ENCODE peak calls at places on chromosomes 11 and 22, in eight cellular contexts. One of them, this sample, is unnamed.

GRCh38 chr11:1232328-1233321 is 9.8 kb downstream of the MUC5B start:
- DNase-seq in tibial artery: peak
- DNase-seq in right lobe of liver: peak
- DNase-seq in lung: no peak
- DNase-seq in CD8-positive, alpha-beta T cell: no peak
- DNase-seq in brain microvascular endothelial cell: no peak
- DNase-seq in uterus: no peak
- DNase-seq in hepatocyte: no peak
- DNase-seq in this sample: no peak

GRCh38 chr11:82195251-82195650 is 538.4 kb downstream of the FAM181B start:
- DNase-seq in tibial artery: no peak
- DNase-seq in right lobe of liver: no peak
- DNase-seq in lung: no peak
- DNase-seq in CD8-positive, alpha-beta T cell: no peak
- DNase-seq in brain microvascular endothelial cell: no peak
- DNase-seq in uterus: no peak
- DNase-seq in hepatocyte: no peak
- DNase-seq in this sample: no peak

GRCh38 chr11:102138223-102138622 is 28.0 kb downstream of the YAP1 start:
- DNase-seq in tibial artery: no peak
- DNase-seq in right lobe of liver: no peak
- DNase-seq in lung: no peak
- DNase-seq in CD8-positive, alpha-beta T cell: no peak
- DNase-seq in brain microvascular endothelial cell: no peak
- DNase-seq in uterus: no peak
- DNase-seq in hepatocyte: no peak
- DNase-seq in this sample: no peak

GRCh38 chr22:36144886-36145541 is 15.5 kb downstream of the APOL3 start:
- DNase-seq in tibial artery: peak
- DNase-seq in right lobe of liver: peak
- DNase-seq in lung: peak
- DNase-seq in CD8-positive, alpha-beta T cell: peak
- DNase-seq in brain microvascular endothelial cell: peak
- DNase-seq in uterus: peak
- DNase-seq in hepatocyte: peak
- DNase-seq in this sample: peak

GRCh38 chr11:45933131-45933821 is 10.8 kb downstream of the LARGE2 start:
- DNase-seq in tibial artery: peak
- DNase-seq in right lobe of liver: peak
- DNase-seq in lung: no peak
- DNase-seq in CD8-positive, alpha-beta T cell: no peak
- DNase-seq in brain microvascular endothelial cell: no peak
- DNase-seq in uterus: no peak
- DNase-seq in hepatocyte: peak
- DNase-seq in this sample: no peak

GRCh38 chr11:20000393-20001134 is 159.7 kb downstream of the DBX1 start:
- DNase-seq in tibial artery: no peak
- DNase-seq in right lobe of liver: no peak
- DNase-seq in lung: peak
- DNase-seq in CD8-positive, alpha-beta T cell: no peak
- DNase-seq in brain microvascular endothelial cell: no peak
- DNase-seq in uterus: no peak
- DNase-seq in hepatocyte: peak
- DNase-seq in this sample: no peak

GRCh38 chr11:118618115-118618990 is 10.9 kb downstream of the PHLDB1 start:
- DNase-seq in tibial artery: peak
- DNase-seq in right lobe of liver: no peak
- DNase-seq in lung: no peak
- DNase-seq in CD8-positive, alpha-beta T cell: no peak
- DNase-seq in brain microvascular endothelial cell: peak
- DNase-seq in uterus: peak
- DNase-seq in hepatocyte: no peak
- DNase-seq in this sample: no peak

GRCh38 chr11:60700689-60701508 is 1.5 kb downstream of the MS4A8 start:
- DNase-seq in tibial artery: no peak
- DNase-seq in right lobe of liver: no peak
- DNase-seq in lung: peak
- DNase-seq in CD8-positive, alpha-beta T cell: no peak
- DNase-seq in brain microvascular endothelial cell: no peak
- DNase-seq in uterus: no peak
- DNase-seq in hepatocyte: peak
- DNase-seq in this sample: no peak

GRCh38 chr11:63871962-63872832 is 33.3 kb downstream of the MARK2 start:
- DNase-seq in tibial artery: peak
- DNase-seq in right lobe of liver: peak
- DNase-seq in lung: peak
- DNase-seq in CD8-positive, alpha-beta T cell: peak
- DNase-seq in brain microvascular endothelial cell: peak
- DNase-seq in uterus: peak
- DNase-seq in hepatocyte: peak
- DNase-seq in this sample: peak

GRCh38 chr11:84524422-84525051 is 1102.6 kb downstream of the DLG2 start:
- DNase-seq in tibial artery: no peak
- DNase-seq in right lobe of liver: no peak
- DNase-seq in lung: no peak
- DNase-seq in CD8-positive, alpha-beta T cell: no peak
- DNase-seq in brain microvascular endothelial cell: no peak
- DNase-seq in uterus: no peak
- DNase-seq in hepatocyte: peak
- DNase-seq in this sample: no peak

GRCh38 chr11:33867566-33867965 is 24.3 kb downstream of the LMO2 start:
- DNase-seq in tibial artery: no peak
- DNase-seq in right lobe of liver: no peak
- DNase-seq in lung: no peak
- DNase-seq in CD8-positive, alpha-beta T cell: no peak
- DNase-seq in brain microvascular endothelial cell: no peak
- DNase-seq in uterus: no peak
- DNase-seq in hepatocyte: no peak
- DNase-seq in this sample: no peak

GRCh38 chr11:33867996-33868645 is 23.8 kb downstream of the LMO2 start:
- DNase-seq in tibial artery: no peak
- DNase-seq in right lobe of liver: no peak
- DNase-seq in lung: no peak
- DNase-seq in CD8-positive, alpha-beta T cell: no peak
- DNase-seq in brain microvascular endothelial cell: no peak
- DNase-seq in uterus: no peak
- DNase-seq in hepatocyte: no peak
- DNase-seq in this sample: no peak

GRCh38 chr11:33869511-33870422 is 22.1 kb downstream of the LMO2 start:
- DNase-seq in tibial artery: peak
- DNase-seq in right lobe of liver: no peak
- DNase-seq in lung: peak
- DNase-seq in CD8-positive, alpha-beta T cell: peak
- DNase-seq in brain microvascular endothelial cell: no peak
- DNase-seq in uterus: peak
- DNase-seq in hepatocyte: peak
- DNase-seq in this sample: no peak

GRCh38 chr11:33864479-33864878 is 27.4 kb downstream of the LMO2 start:
- DNase-seq in tibial artery: no peak
- DNase-seq in right lobe of liver: no peak
- DNase-seq in lung: no peak
- DNase-seq in CD8-positive, alpha-beta T cell: no peak
- DNase-seq in brain microvascular endothelial cell: no peak
- DNase-seq in uterus: no peak
- DNase-seq in hepatocyte: no peak
- DNase-seq in this sample: no peak

DNA sequence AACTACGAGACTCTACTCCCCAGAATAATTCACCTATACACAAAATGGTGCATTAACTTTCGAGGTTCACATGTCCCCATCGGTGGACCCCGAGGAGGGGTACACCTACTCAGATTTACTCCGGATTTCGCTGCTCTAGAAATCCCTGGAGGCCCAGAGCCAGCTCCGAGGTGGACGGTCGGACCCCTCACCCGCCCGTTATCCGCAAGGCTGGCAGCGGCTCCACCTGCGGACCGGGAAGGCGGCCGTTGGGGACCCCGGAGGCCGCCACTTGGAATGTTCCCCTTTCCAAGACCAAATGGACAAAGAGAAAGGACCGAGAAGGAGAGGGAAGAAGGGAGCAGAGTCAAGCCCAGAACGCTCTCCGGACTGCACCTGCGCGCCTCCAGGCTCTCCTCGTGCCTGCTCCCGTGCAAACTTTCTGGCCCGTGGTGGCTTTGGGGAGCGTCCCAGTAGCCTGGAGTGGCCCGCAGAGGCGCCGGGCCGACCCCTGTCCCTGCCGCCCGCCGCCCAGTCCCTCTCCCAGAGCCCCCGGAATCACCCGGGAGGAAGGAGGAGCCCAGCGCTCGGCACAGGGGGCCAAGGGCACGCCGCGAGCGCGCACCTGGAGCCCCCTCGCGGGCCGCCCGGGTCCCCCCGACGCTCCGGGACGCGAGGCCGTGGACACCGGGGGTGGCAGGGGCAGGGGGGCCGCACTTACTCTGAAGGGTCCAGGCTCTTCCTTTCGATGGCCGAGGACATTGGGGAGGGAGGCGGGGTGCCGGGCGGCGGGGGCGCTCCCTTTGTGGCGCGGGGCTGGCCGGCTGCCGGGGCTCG is 23.0 kb downstream of the LMO2 start:
- DNase-seq in tibial artery: no peak
- DNase-seq in right lobe of liver: no peak
- DNase-seq in lung: no peak
- DNase-seq in CD8-positive, alpha-beta T cell: no peak
- DNase-seq in brain microvascular endothelial cell: no peak
- DNase-seq in uterus: no peak
- DNase-seq in hepatocyte: peak
- DNase-seq in this sample: no peak
- H3K27ac ChIP-seq in tibial artery: peak
- H3K27ac ChIP-seq in right lobe of liver: peak
- H3K27ac ChIP-seq in lung: peak
- H3K27ac ChIP-seq in CD8-positive, alpha-beta T cell: no peak
- H3K27ac ChIP-seq in brain microvascular endothelial cell: no peak
- H3K27ac ChIP-seq in uterus: peak
- H3K27ac ChIP-seq in hepatocyte: peak
- H3K27ac ChIP-seq in this sample: no peak

DNA sequence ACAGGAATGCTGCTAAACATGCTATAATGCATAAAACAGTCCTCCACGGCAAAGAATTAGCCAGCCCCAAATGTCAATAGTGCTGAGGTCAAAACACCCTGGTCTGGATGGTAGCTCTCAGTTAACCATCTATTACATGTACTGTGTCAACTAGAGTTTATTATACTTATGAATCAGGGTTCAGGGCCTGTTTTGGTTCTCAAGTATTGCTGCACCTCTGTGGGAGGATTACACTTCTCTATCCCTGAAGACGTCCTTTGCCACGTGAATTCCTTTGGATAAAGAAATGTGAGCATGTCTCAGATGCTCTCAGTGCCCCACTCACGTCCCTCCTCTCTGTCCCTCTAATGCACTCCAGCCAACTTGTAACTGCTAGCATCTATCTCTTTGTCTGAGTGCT is 53.4 kb downstream of the SLC1A2 start:
- DNase-seq in tibial artery: no peak
- DNase-seq in right lobe of liver: no peak
- DNase-seq in lung: no peak
- DNase-seq in CD8-positive, alpha-beta T cell: no peak
- DNase-seq in brain microvascular endothelial cell: no peak
- DNase-seq in uterus: no peak
- DNase-seq in hepatocyte: no peak
- DNase-seq in this sample: no peak
- H3K27ac ChIP-seq in tibial artery: peak
- H3K27ac ChIP-seq in right lobe of liver: no peak
- H3K27ac ChIP-seq in lung: peak
- H3K27ac ChIP-seq in CD8-positive, alpha-beta T cell: no peak
- H3K27ac ChIP-seq in brain microvascular endothelial cell: no peak
- H3K27ac ChIP-seq in uterus: peak
- H3K27ac ChIP-seq in hepatocyte: no peak
- H3K27ac ChIP-seq in this sample: no peak

GRCh38 chr22:38235240-38235850 is 33.6 kb downstream of the MAFF start:
- DNase-seq in tibial artery: no peak
- DNase-seq in right lobe of liver: no peak
- DNase-seq in lung: no peak
- DNase-seq in CD8-positive, alpha-beta T cell: no peak
- DNase-seq in brain microvascular endothelial cell: no peak
- DNase-seq in uterus: no peak
- DNase-seq in hepatocyte: no peak
- DNase-seq in this sample: no peak

GRCh38 chr22:38238519-38239051 is 34.2 kb downstream of the TMEM184B start:
- DNase-seq in tibial artery: no peak
- DNase-seq in right lobe of liver: no peak
- DNase-seq in lung: peak
- DNase-seq in CD8-positive, alpha-beta T cell: no peak
- DNase-seq in brain microvascular endothelial cell: no peak
- DNase-seq in uterus: no peak
- DNase-seq in hepatocyte: no peak
- DNase-seq in this sample: no peak

GRCh38 chr22:38233427-38233826 is 31.6 kb downstream of the MAFF start:
- DNase-seq in tibial artery: no peak
- DNase-seq in right lobe of liver: no peak
- DNase-seq in lung: no peak
- DNase-seq in CD8-positive, alpha-beta T cell: no peak
- DNase-seq in brain microvascular endothelial cell: no peak
- DNase-seq in uterus: no peak
- DNase-seq in hepatocyte: no peak
- DNase-seq in this sample: no peak

GRCh38 chr22:38239101-38239761 is 33.6 kb downstream of the TMEM184B start:
- DNase-seq in tibial artery: peak
- DNase-seq in right lobe of liver: no peak
- DNase-seq in lung: peak
- DNase-seq in CD8-positive, alpha-beta T cell: no peak
- DNase-seq in brain microvascular endothelial cell: peak
- DNase-seq in uterus: no peak
- DNase-seq in hepatocyte: peak
- DNase-seq in this sample: no peak

GRCh38 chr22:38236786-38237185 is 35.0 kb downstream of the MAFF start:
- DNase-seq in tibial artery: no peak
- DNase-seq in right lobe of liver: no peak
- DNase-seq in lung: no peak
- DNase-seq in CD8-positive, alpha-beta T cell: no peak
- DNase-seq in brain microvascular endothelial cell: no peak
- DNase-seq in uterus: no peak
- DNase-seq in hepatocyte: no peak
- DNase-seq in this sample: no peak
- H3K27ac ChIP-seq in tibial artery: peak
- H3K27ac ChIP-seq in right lobe of liver: peak
- H3K27ac ChIP-seq in lung: no peak
- H3K27ac ChIP-seq in CD8-positive, alpha-beta T cell: no peak
- H3K27ac ChIP-seq in brain microvascular endothelial cell: no peak
- H3K27ac ChIP-seq in uterus: no peak
- H3K27ac ChIP-seq in hepatocyte: peak
- H3K27ac ChIP-seq in this sample: no peak

DNA sequence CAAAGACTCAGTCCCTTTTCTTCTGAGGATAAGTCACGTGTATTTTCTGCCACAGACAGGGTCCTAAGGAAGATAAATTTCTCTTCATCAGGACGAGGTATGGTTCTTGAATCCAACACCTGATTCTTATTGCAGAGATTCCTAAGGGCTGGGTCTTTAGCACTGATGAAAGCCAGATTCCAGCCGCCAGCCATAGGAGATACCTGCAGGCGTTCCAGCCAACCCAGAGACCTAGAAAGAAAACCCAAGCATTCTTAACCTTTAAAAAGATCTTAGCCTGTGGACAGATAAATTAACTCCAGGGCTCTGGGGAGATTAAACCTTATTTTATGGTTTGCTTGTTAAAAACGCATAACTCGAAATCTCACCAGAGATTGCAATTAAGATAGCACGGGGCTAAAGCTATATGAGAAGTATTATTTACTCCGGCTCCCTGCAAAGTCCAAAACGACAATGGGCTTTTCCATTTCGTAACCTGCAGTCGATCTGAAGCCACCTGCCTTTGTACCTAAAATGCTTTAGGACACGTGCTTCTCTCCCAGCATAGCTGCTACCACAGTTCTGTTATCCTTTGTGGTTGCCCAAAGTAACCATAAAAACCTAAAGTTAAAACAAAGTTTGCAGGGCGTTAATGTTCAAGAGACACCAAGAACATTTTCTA is 104.5 kb downstream of the NXPE2 start:
- DNase-seq in tibial artery: no peak
- DNase-seq in right lobe of liver: no peak
- DNase-seq in lung: no peak
- DNase-seq in CD8-positive, alpha-beta T cell: no peak
- DNase-seq in brain microvascular endothelial cell: no peak
- DNase-seq in uterus: no peak
- DNase-seq in hepatocyte: peak
- DNase-seq in this sample: no peak
- H3K27ac ChIP-seq in tibial artery: no peak
- H3K27ac ChIP-seq in right lobe of liver: no peak
- H3K27ac ChIP-seq in lung: no peak
- H3K27ac ChIP-seq in CD8-positive, alpha-beta T cell: no peak
- H3K27ac ChIP-seq in brain microvascular endothelial cell: no peak
- H3K27ac ChIP-seq in uterus: no peak
- H3K27ac ChIP-seq in hepatocyte: peak
- H3K27ac ChIP-seq in this sample: no peak